ENCODE peak calls at places on chromosomes 13 and 19, in six cellular contexts. One of them, this sample, is unnamed.
A peak's percentile ranks its signal among the peaks of the same experiment; 100 is the strongest.

GRCh38 chr19:35868172-35868822 is at the start of gene APLP1:
- DNase-seq in mesothelial cell of epicardium: peak; percentile 62
- DNase-seq in activated CD4-positive, alpha-beta T cell treated with anti-CD3 and anti-CD28 coated beads for 36 hours: peak; percentile 82
- DNase-seq in stimulated activated CD4-positive, alpha-beta T cell treated with anti-CD3 and anti-CD28 coated beads, Interleukin-1b, Interleukin-23, amount 100 ng/mL, for 24 hours: peak; percentile 37
- DNase-seq in GM13976: peak; percentile 83
- DNase-seq in NCI-H1417: peak; percentile 82
- DNase-seq in this sample: no peak

GRCh38 chr19:49335071-49335783 is at the start of gene CD37:
- DNase-seq in mesothelial cell of epicardium: no peak
- DNase-seq in activated CD4-positive, alpha-beta T cell treated with anti-CD3 and anti-CD28 coated beads for 36 hours: peak; percentile 72
- DNase-seq in stimulated activated CD4-positive, alpha-beta T cell treated with anti-CD3 and anti-CD28 coated beads, Interleukin-1b, Interleukin-23, amount 100 ng/mL, for 24 hours: no peak
- DNase-seq in GM13976: peak; percentile 79
- DNase-seq in NCI-H1417: no peak
- DNase-seq in this sample: no peak

GRCh38 chr19:11480927-11481776 is at the start of gene ELAVL3:
- DNase-seq in mesothelial cell of epicardium: no peak
- DNase-seq in activated CD4-positive, alpha-beta T cell treated with anti-CD3 and anti-CD28 coated beads for 36 hours: peak; percentile 39
- DNase-seq in stimulated activated CD4-positive, alpha-beta T cell treated with anti-CD3 and anti-CD28 coated beads, Interleukin-1b, Interleukin-23, amount 100 ng/mL, for 24 hours: no peak
- DNase-seq in GM13976: peak; percentile 42
- DNase-seq in NCI-H1417: peak; percentile 88
- DNase-seq in this sample: no peak

GRCh38 chr19:9146882-9147281 is 6.7 kb downstream of the ZNF317 start:
- DNase-seq in mesothelial cell of epicardium: no peak
- DNase-seq in activated CD4-positive, alpha-beta T cell treated with anti-CD3 and anti-CD28 coated beads for 36 hours: no peak
- DNase-seq in stimulated activated CD4-positive, alpha-beta T cell treated with anti-CD3 and anti-CD28 coated beads, Interleukin-1b, Interleukin-23, amount 100 ng/mL, for 24 hours: no peak
- DNase-seq in GM13976: no peak
- DNase-seq in NCI-H1417: no peak
- DNase-seq in this sample: no peak

GRCh38 chr13:21033866-21034601 is 27.4 kb downstream of the LATS2 start:
- DNase-seq in mesothelial cell of epicardium: no peak
- DNase-seq in activated CD4-positive, alpha-beta T cell treated with anti-CD3 and anti-CD28 coated beads for 36 hours: no peak
- DNase-seq in stimulated activated CD4-positive, alpha-beta T cell treated with anti-CD3 and anti-CD28 coated beads, Interleukin-1b, Interleukin-23, amount 100 ng/mL, for 24 hours: no peak
- DNase-seq in GM13976: no peak
- DNase-seq in NCI-H1417: no peak
- DNase-seq in this sample: no peak

GRCh38 chr19:55598034-55598433 is 1.3 kb downstream of the FIZ1 start:
- DNase-seq in mesothelial cell of epicardium: no peak
- DNase-seq in activated CD4-positive, alpha-beta T cell treated with anti-CD3 and anti-CD28 coated beads for 36 hours: no peak
- DNase-seq in stimulated activated CD4-positive, alpha-beta T cell treated with anti-CD3 and anti-CD28 coated beads, Interleukin-1b, Interleukin-23, amount 100 ng/mL, for 24 hours: no peak
- DNase-seq in GM13976: no peak
- DNase-seq in NCI-H1417: no peak
- DNase-seq in this sample: no peak

GRCh38 chr19:4456566-4456842 is 1.1 kb downstream of the UBXN6 start:
- DNase-seq in mesothelial cell of epicardium: no peak
- DNase-seq in activated CD4-positive, alpha-beta T cell treated with anti-CD3 and anti-CD28 coated beads for 36 hours: no peak
- DNase-seq in stimulated activated CD4-positive, alpha-beta T cell treated with anti-CD3 and anti-CD28 coated beads, Interleukin-1b, Interleukin-23, amount 100 ng/mL, for 24 hours: no peak
- DNase-seq in GM13976: no peak
- DNase-seq in NCI-H1417: peak; percentile 56
- DNase-seq in this sample: no peak

GRCh38 chr19:5697022-5697889 is 7.2 kb downstream of the RPL36 start:
- DNase-seq in mesothelial cell of epicardium: no peak
- DNase-seq in activated CD4-positive, alpha-beta T cell treated with anti-CD3 and anti-CD28 coated beads for 36 hours: no peak
- DNase-seq in stimulated activated CD4-positive, alpha-beta T cell treated with anti-CD3 and anti-CD28 coated beads, Interleukin-1b, Interleukin-23, amount 100 ng/mL, for 24 hours: no peak
- DNase-seq in GM13976: no peak
- DNase-seq in NCI-H1417: no peak
- DNase-seq in this sample: no peak

GRCh38 chr19:39631178-39631577 is 24.5 kb upstream of the LGALS16 start:
- DNase-seq in mesothelial cell of epicardium: no peak
- DNase-seq in activated CD4-positive, alpha-beta T cell treated with anti-CD3 and anti-CD28 coated beads for 36 hours: no peak
- DNase-seq in stimulated activated CD4-positive, alpha-beta T cell treated with anti-CD3 and anti-CD28 coated beads, Interleukin-1b, Interleukin-23, amount 100 ng/mL, for 24 hours: no peak
- DNase-seq in GM13976: no peak
- DNase-seq in NCI-H1417: no peak
- DNase-seq in this sample: peak; percentile 56

GRCh38 chr13:72390909-72391308 is 336.5 kb downstream of the MZT1 start:
- DNase-seq in mesothelial cell of epicardium: no peak
- DNase-seq in activated CD4-positive, alpha-beta T cell treated with anti-CD3 and anti-CD28 coated beads for 36 hours: no peak
- DNase-seq in stimulated activated CD4-positive, alpha-beta T cell treated with anti-CD3 and anti-CD28 coated beads, Interleukin-1b, Interleukin-23, amount 100 ng/mL, for 24 hours: no peak
- DNase-seq in GM13976: no peak
- DNase-seq in NCI-H1417: no peak
- DNase-seq in this sample: no peak

GRCh38 chr13:24694907-24695306 is 14.7 kb downstream of the ATP12A start:
- DNase-seq in mesothelial cell of epicardium: no peak
- DNase-seq in activated CD4-positive, alpha-beta T cell treated with anti-CD3 and anti-CD28 coated beads for 36 hours: no peak
- DNase-seq in stimulated activated CD4-positive, alpha-beta T cell treated with anti-CD3 and anti-CD28 coated beads, Interleukin-1b, Interleukin-23, amount 100 ng/mL, for 24 hours: no peak
- DNase-seq in GM13976: no peak
- DNase-seq in NCI-H1417: no peak
- DNase-seq in this sample: no peak

GRCh38 chr19:54481326-54481930 is 8.3 kb upstream of the CDC42EP5 start:
- DNase-seq in mesothelial cell of epicardium: no peak
- DNase-seq in activated CD4-positive, alpha-beta T cell treated with anti-CD3 and anti-CD28 coated beads for 36 hours: peak; percentile 53
- DNase-seq in stimulated activated CD4-positive, alpha-beta T cell treated with anti-CD3 and anti-CD28 coated beads, Interleukin-1b, Interleukin-23, amount 100 ng/mL, for 24 hours: peak; percentile 26
- DNase-seq in GM13976: peak; percentile 70
- DNase-seq in NCI-H1417: peak; percentile 71
- DNase-seq in this sample: no peak

GRCh38 chr19:10823690-10824089 is 12.3 kb downstream of the TMED1 start:
- DNase-seq in mesothelial cell of epicardium: no peak
- DNase-seq in activated CD4-positive, alpha-beta T cell treated with anti-CD3 and anti-CD28 coated beads for 36 hours: no peak
- DNase-seq in stimulated activated CD4-positive, alpha-beta T cell treated with anti-CD3 and anti-CD28 coated beads, Interleukin-1b, Interleukin-23, amount 100 ng/mL, for 24 hours: no peak
- DNase-seq in GM13976: no peak
- DNase-seq in NCI-H1417: no peak
- DNase-seq in this sample: no peak

GRCh38 chr13:79373916-79374315 is 32.1 kb downstream of the RBM26 start:
- DNase-seq in mesothelial cell of epicardium: no peak
- DNase-seq in activated CD4-positive, alpha-beta T cell treated with anti-CD3 and anti-CD28 coated beads for 36 hours: no peak
- DNase-seq in stimulated activated CD4-positive, alpha-beta T cell treated with anti-CD3 and anti-CD28 coated beads, Interleukin-1b, Interleukin-23, amount 100 ng/mL, for 24 hours: no peak
- DNase-seq in GM13976: no peak
- DNase-seq in NCI-H1417: peak; percentile 28
- DNase-seq in this sample: no peak

GRCh38 chr19:15897738-15898276 is at the start of gene CYP4F2:
- DNase-seq in mesothelial cell of epicardium: no peak
- DNase-seq in activated CD4-positive, alpha-beta T cell treated with anti-CD3 and anti-CD28 coated beads for 36 hours: no peak
- DNase-seq in stimulated activated CD4-positive, alpha-beta T cell treated with anti-CD3 and anti-CD28 coated beads, Interleukin-1b, Interleukin-23, amount 100 ng/mL, for 24 hours: no peak
- DNase-seq in GM13976: no peak
- DNase-seq in NCI-H1417: no peak
- DNase-seq in this sample: no peak

GRCh38 chr13:43516401-43516826 is 270.4 kb downstream of the ENOX1 start:
- DNase-seq in mesothelial cell of epicardium: no peak
- DNase-seq in activated CD4-positive, alpha-beta T cell treated with anti-CD3 and anti-CD28 coated beads for 36 hours: no peak
- DNase-seq in stimulated activated CD4-positive, alpha-beta T cell treated with anti-CD3 and anti-CD28 coated beads, Interleukin-1b, Interleukin-23, amount 100 ng/mL, for 24 hours: no peak
- DNase-seq in GM13976: no peak
- DNase-seq in NCI-H1417: no peak
- DNase-seq in this sample: no peak

GRCh38 chr13:111115841-111116500 is 861 bp downstream of the ARHGEF7 start:
- DNase-seq in mesothelial cell of epicardium: no peak
- DNase-seq in activated CD4-positive, alpha-beta T cell treated with anti-CD3 and anti-CD28 coated beads for 36 hours: no peak
- DNase-seq in stimulated activated CD4-positive, alpha-beta T cell treated with anti-CD3 and anti-CD28 coated beads, Interleukin-1b, Interleukin-23, amount 100 ng/mL, for 24 hours: no peak
- DNase-seq in GM13976: no peak
- DNase-seq in NCI-H1417: peak; percentile 73
- DNase-seq in this sample: no peak

GRCh38 chr19:35789978-35790944 is 14.9 kb downstream of the ARHGAP33 start:
- DNase-seq in mesothelial cell of epicardium: no peak
- DNase-seq in activated CD4-positive, alpha-beta T cell treated with anti-CD3 and anti-CD28 coated beads for 36 hours: no peak
- DNase-seq in stimulated activated CD4-positive, alpha-beta T cell treated with anti-CD3 and anti-CD28 coated beads, Interleukin-1b, Interleukin-23, amount 100 ng/mL, for 24 hours: no peak
- DNase-seq in GM13976: no peak
- DNase-seq in NCI-H1417: no peak
- DNase-seq in this sample: no peak

GRCh38 chr13:112350300-112350699 is 25.9 kb upstream of the SPACA7 start:
- DNase-seq in mesothelial cell of epicardium: no peak
- DNase-seq in activated CD4-positive, alpha-beta T cell treated with anti-CD3 and anti-CD28 coated beads for 36 hours: no peak
- DNase-seq in stimulated activated CD4-positive, alpha-beta T cell treated with anti-CD3 and anti-CD28 coated beads, Interleukin-1b, Interleukin-23, amount 100 ng/mL, for 24 hours: no peak
- DNase-seq in GM13976: no peak
- DNase-seq in NCI-H1417: no peak
- DNase-seq in this sample: no peak

GRCh38 chr13:26785845-26786630 is 25.5 kb upstream of the GPR12 start:
- DNase-seq in mesothelial cell of epicardium: no peak
- DNase-seq in activated CD4-positive, alpha-beta T cell treated with anti-CD3 and anti-CD28 coated beads for 36 hours: peak; percentile 70
- DNase-seq in stimulated activated CD4-positive, alpha-beta T cell treated with anti-CD3 and anti-CD28 coated beads, Interleukin-1b, Interleukin-23, amount 100 ng/mL, for 24 hours: peak; percentile 1
- DNase-seq in GM13976: no peak
- DNase-seq in NCI-H1417: peak; percentile 70
- DNase-seq in this sample: no peak

GRCh38 chr19:52691737-52692136 is 43.1 kb downstream of the ZNF611 start:
- DNase-seq in mesothelial cell of epicardium: no peak
- DNase-seq in activated CD4-positive, alpha-beta T cell treated with anti-CD3 and anti-CD28 coated beads for 36 hours: no peak
- DNase-seq in stimulated activated CD4-positive, alpha-beta T cell treated with anti-CD3 and anti-CD28 coated beads, Interleukin-1b, Interleukin-23, amount 100 ng/mL, for 24 hours: no peak
- DNase-seq in GM13976: no peak
- DNase-seq in NCI-H1417: peak; percentile 57
- DNase-seq in this sample: no peak

GRCh38 chr13:28609936-28610335 is 49.0 kb upstream of the POMP start:
- DNase-seq in mesothelial cell of epicardium: no peak
- DNase-seq in activated CD4-positive, alpha-beta T cell treated with anti-CD3 and anti-CD28 coated beads for 36 hours: no peak
- DNase-seq in stimulated activated CD4-positive, alpha-beta T cell treated with anti-CD3 and anti-CD28 coated beads, Interleukin-1b, Interleukin-23, amount 100 ng/mL, for 24 hours: no peak
- DNase-seq in GM13976: no peak
- DNase-seq in NCI-H1417: no peak
- DNase-seq in this sample: no peak

GRCh38 chr13:23069571-23069970 is 111.2 kb upstream of the SGCG start:
- DNase-seq in mesothelial cell of epicardium: no peak
- DNase-seq in activated CD4-positive, alpha-beta T cell treated with anti-CD3 and anti-CD28 coated beads for 36 hours: no peak
- DNase-seq in stimulated activated CD4-positive, alpha-beta T cell treated with anti-CD3 and anti-CD28 coated beads, Interleukin-1b, Interleukin-23, amount 100 ng/mL, for 24 hours: no peak
- DNase-seq in GM13976: no peak
- DNase-seq in NCI-H1417: no peak
- DNase-seq in this sample: no peak

GRCh38 chr13:99370476-99371272 is 63.5 kb upstream of the GPR183 start:
- DNase-seq in mesothelial cell of epicardium: no peak
- DNase-seq in activated CD4-positive, alpha-beta T cell treated with anti-CD3 and anti-CD28 coated beads for 36 hours: peak; percentile 44
- DNase-seq in stimulated activated CD4-positive, alpha-beta T cell treated with anti-CD3 and anti-CD28 coated beads, Interleukin-1b, Interleukin-23, amount 100 ng/mL, for 24 hours: no peak
- DNase-seq in GM13976: no peak
- DNase-seq in NCI-H1417: peak; percentile 17
- DNase-seq in this sample: no peak

GRCh38 chr13:112060431-112060830 is 6.5 kb upstream of the SOX1 start:
- DNase-seq in mesothelial cell of epicardium: no peak
- DNase-seq in activated CD4-positive, alpha-beta T cell treated with anti-CD3 and anti-CD28 coated beads for 36 hours: no peak
- DNase-seq in stimulated activated CD4-positive, alpha-beta T cell treated with anti-CD3 and anti-CD28 coated beads, Interleukin-1b, Interleukin-23, amount 100 ng/mL, for 24 hours: no peak
- DNase-seq in GM13976: no peak
- DNase-seq in NCI-H1417: no peak
- DNase-seq in this sample: no peak

GRCh38 chr19:23771761-23772667 is 13.3 kb upstream of the ZNF681 start:
- DNase-seq in mesothelial cell of epicardium: no peak
- DNase-seq in activated CD4-positive, alpha-beta T cell treated with anti-CD3 and anti-CD28 coated beads for 36 hours: peak; percentile 45
- DNase-seq in stimulated activated CD4-positive, alpha-beta T cell treated with anti-CD3 and anti-CD28 coated beads, Interleukin-1b, Interleukin-23, amount 100 ng/mL, for 24 hours: no peak
- DNase-seq in GM13976: no peak
- DNase-seq in NCI-H1417: no peak
- DNase-seq in this sample: no peak

GRCh38 chr19:44499559-44499958 is 763 bp downstream of the ZNF180 start:
- DNase-seq in mesothelial cell of epicardium: no peak
- DNase-seq in activated CD4-positive, alpha-beta T cell treated with anti-CD3 and anti-CD28 coated beads for 36 hours: no peak
- DNase-seq in stimulated activated CD4-positive, alpha-beta T cell treated with anti-CD3 and anti-CD28 coated beads, Interleukin-1b, Interleukin-23, amount 100 ng/mL, for 24 hours: no peak
- DNase-seq in GM13976: no peak
- DNase-seq in NCI-H1417: no peak
- DNase-seq in this sample: no peak